ENCODE peak calls at places on chromosomes 13 and 19, in nine cellular contexts. One of them, this sample, is unnamed.

GRCh38 chr13:37412271-37412683 is 186.3 kb downstream of the POSTN start:
- DNase-seq in ovary: no peak
- DNase-seq in IMR-90: peak
- DNase-seq in lower leg skin: no peak
- DNase-seq in uterus: no peak
- DNase-seq in gastrocnemius medialis: no peak
- DNase-seq in A549: no peak
- DNase-seq in Peyer's patch: no peak
- DNase-seq in heart left ventricle: no peak
- DNase-seq in this sample: no peak

GRCh38 chr19:8585894-8586750 is 8.9 kb upstream of the MYO1F start:
- DNase-seq in heart left ventricle: peak
- DNase-seq in IMR-90: no peak
- DNase-seq in lower leg skin: no peak
- DNase-seq in uterus: no peak
- DNase-seq in Peyer's patch: peak
- DNase-seq in ovary: no peak
- DNase-seq in gastrocnemius medialis: no peak
- DNase-seq in A549: peak
- DNase-seq in this sample: no peak

GRCh38 chr13:42762917-42763316 is 18.5 kb upstream of the FAM216B start:
- DNase-seq in Peyer's patch: no peak
- DNase-seq in lower leg skin: no peak
- DNase-seq in A549: no peak
- DNase-seq in ovary: no peak
- DNase-seq in IMR-90: peak
- DNase-seq in heart left ventricle: no peak
- DNase-seq in gastrocnemius medialis: no peak
- DNase-seq in uterus: no peak
- DNase-seq in this sample: no peak

GRCh38 chr13:98771838-98772611 is 19.6 kb upstream of the SLC15A1 start:
- DNase-seq in heart left ventricle: no peak
- DNase-seq in gastrocnemius medialis: no peak
- DNase-seq in Peyer's patch: no peak
- DNase-seq in uterus: no peak
- DNase-seq in lower leg skin: no peak
- DNase-seq in ovary: no peak
- DNase-seq in IMR-90: no peak
- DNase-seq in A549: no peak
- DNase-seq in this sample: no peak

GRCh38 chr13:24050796-24051715 is 109.5 kb upstream of the SPATA13 start:
- DNase-seq in IMR-90: no peak
- DNase-seq in ovary: no peak
- DNase-seq in Peyer's patch: no peak
- DNase-seq in A549: no peak
- DNase-seq in lower leg skin: no peak
- DNase-seq in uterus: no peak
- DNase-seq in gastrocnemius medialis: no peak
- DNase-seq in heart left ventricle: no peak
- DNase-seq in this sample: no peak

GRCh38 chr13:23776698-23777570 is 112.3 kb downstream of the MIPEP start:
- DNase-seq in IMR-90: no peak
- DNase-seq in A549: no peak
- DNase-seq in lower leg skin: no peak
- DNase-seq in heart left ventricle: no peak
- DNase-seq in Peyer's patch: no peak
- DNase-seq in uterus: no peak
- DNase-seq in ovary: no peak
- DNase-seq in gastrocnemius medialis: no peak
- DNase-seq in this sample: no peak

GRCh38 chr13:23696610-23697009 is 126.4 kb downstream of the TNFRSF19 start:
- DNase-seq in gastrocnemius medialis: no peak
- DNase-seq in ovary: no peak
- DNase-seq in Peyer's patch: no peak
- DNase-seq in IMR-90: peak
- DNase-seq in uterus: no peak
- DNase-seq in A549: no peak
- DNase-seq in heart left ventricle: no peak
- DNase-seq in lower leg skin: no peak
- DNase-seq in this sample: no peak

GRCh38 chr13:35787937-35788336 is 311.4 kb upstream of the MAB21L1 start:
- DNase-seq in lower leg skin: no peak
- DNase-seq in ovary: no peak
- DNase-seq in heart left ventricle: no peak
- DNase-seq in IMR-90: no peak
- DNase-seq in A549: no peak
- DNase-seq in uterus: no peak
- DNase-seq in gastrocnemius medialis: no peak
- DNase-seq in Peyer's patch: no peak
- DNase-seq in this sample: no peak

GRCh38 chr13:82791035-82791434 is 1091.2 kb downstream of the SLITRK1 start:
- DNase-seq in uterus: no peak
- DNase-seq in IMR-90: no peak
- DNase-seq in heart left ventricle: no peak
- DNase-seq in ovary: no peak
- DNase-seq in gastrocnemius medialis: no peak
- DNase-seq in Peyer's patch: no peak
- DNase-seq in lower leg skin: no peak
- DNase-seq in A549: no peak
- DNase-seq in this sample: no peak

GRCh38 chr13:60629158-60629557 is 232.1 kb downstream of the TDRD3 start:
- DNase-seq in A549: no peak
- DNase-seq in lower leg skin: no peak
- DNase-seq in ovary: no peak
- DNase-seq in IMR-90: no peak
- DNase-seq in heart left ventricle: no peak
- DNase-seq in gastrocnemius medialis: no peak
- DNase-seq in Peyer's patch: no peak
- DNase-seq in uterus: no peak
- DNase-seq in this sample: no peak

GRCh38 chr13:105340061-105340606 is 1195.3 kb downstream of the EFNB2 start:
- DNase-seq in ovary: no peak
- DNase-seq in lower leg skin: no peak
- DNase-seq in gastrocnemius medialis: no peak
- DNase-seq in uterus: no peak
- DNase-seq in Peyer's patch: no peak
- DNase-seq in IMR-90: no peak
- DNase-seq in A549: no peak
- DNase-seq in heart left ventricle: no peak
- DNase-seq in this sample: no peak
- TF ChIP-seq POLR2A in ovary: no peak
- TF ChIP-seq POLR2A in lower leg skin: no peak
- TF ChIP-seq POLR2A in gastrocnemius medialis: no peak
- TF ChIP-seq POLR2A in uterus: no peak
- TF ChIP-seq POLR2A in Peyer's patch: no peak
- TF ChIP-seq POLR2A in IMR-90: no peak
- TF ChIP-seq POLR2A in A549: no peak
- TF ChIP-seq POLR2A in heart left ventricle: no peak
- TF ChIP-seq POLR2A in this sample: no peak

GRCh38 chr19:44848036-44848804 is 2.1 kb downstream of the NECTIN2 start:
- DNase-seq in Peyer's patch: no peak
- DNase-seq in IMR-90: peak
- DNase-seq in A549: no peak
- DNase-seq in ovary: peak
- DNase-seq in uterus: peak
- DNase-seq in gastrocnemius medialis: no peak
- DNase-seq in lower leg skin: peak
- DNase-seq in heart left ventricle: peak
- DNase-seq in this sample: no peak

GRCh38 chr19:44845286-44845611 is 848 bp upstream of the NECTIN2 start:
- DNase-seq in Peyer's patch: no peak
- DNase-seq in uterus: peak
- DNase-seq in ovary: no peak
- DNase-seq in gastrocnemius medialis: peak
- DNase-seq in A549: no peak
- DNase-seq in heart left ventricle: peak
- DNase-seq in IMR-90: no peak
- DNase-seq in lower leg skin: no peak
- DNase-seq in this sample: no peak

GRCh38 chr19:44846455-44847143 is 502 bp downstream of the NECTIN2 start:
- DNase-seq in IMR-90: no peak
- DNase-seq in gastrocnemius medialis: no peak
- DNase-seq in ovary: peak
- DNase-seq in Peyer's patch: no peak
- DNase-seq in heart left ventricle: peak
- DNase-seq in A549: no peak
- DNase-seq in uterus: peak
- DNase-seq in lower leg skin: peak
- DNase-seq in this sample: no peak

GRCh38 chr19:44847144-44848035 is 1.3 kb downstream of the NECTIN2 start:
- DNase-seq in ovary: peak
- DNase-seq in IMR-90: peak
- DNase-seq in A549: peak
- DNase-seq in heart left ventricle: peak
- DNase-seq in lower leg skin: peak
- DNase-seq in Peyer's patch: no peak
- DNase-seq in uterus: peak
- DNase-seq in gastrocnemius medialis: peak
- DNase-seq in this sample: no peak

DNA sequence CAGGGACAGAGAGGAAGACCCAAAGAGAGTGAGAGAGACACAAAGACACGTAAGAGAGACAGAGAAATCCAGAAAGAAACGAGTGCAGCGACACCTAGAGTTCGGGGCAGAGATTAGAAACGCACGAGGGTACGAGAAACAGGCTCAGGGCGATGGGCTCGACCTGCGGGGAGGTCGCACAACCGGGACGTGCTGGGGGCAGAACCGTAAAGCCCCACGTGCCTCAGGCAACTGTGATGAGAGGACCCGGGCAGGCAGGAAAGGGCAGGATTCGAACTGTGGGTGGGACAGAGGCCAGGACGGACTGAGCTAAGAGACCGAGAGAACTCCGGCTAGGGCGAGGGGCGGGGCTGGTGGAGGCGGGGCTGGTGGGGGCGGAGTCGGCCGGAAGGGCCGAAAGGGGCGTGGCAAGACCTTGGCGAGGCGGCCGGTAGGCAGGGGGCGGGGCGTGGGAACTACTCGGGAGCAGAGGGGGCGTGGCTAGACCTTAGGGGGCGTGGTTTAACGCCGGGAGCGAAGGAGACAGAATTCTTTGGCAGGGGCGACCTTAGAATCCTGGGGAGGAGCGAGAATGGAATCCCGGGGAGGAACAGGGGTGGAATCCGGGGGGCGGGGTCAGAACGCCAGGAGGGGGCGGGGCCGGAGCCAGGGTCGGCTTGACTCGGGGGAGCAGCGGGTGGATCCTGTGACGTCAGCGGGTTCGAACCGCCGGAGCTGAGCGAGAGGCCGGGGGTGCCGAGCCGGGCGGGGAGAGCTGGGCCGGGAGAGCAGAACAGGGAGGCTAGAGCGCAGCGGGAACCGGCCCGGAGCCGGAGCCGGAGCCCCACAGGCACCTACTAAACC is at the start of gene NECTIN2:
- DNase-seq in lower leg skin: peak
- DNase-seq in uterus: peak
- DNase-seq in heart left ventricle: peak
- DNase-seq in IMR-90: peak
- DNase-seq in Peyer's patch: peak
- DNase-seq in ovary: peak
- DNase-seq in A549: peak
- DNase-seq in gastrocnemius medialis: peak
- DNase-seq in this sample: peak
- TF ChIP-seq POLR2A in lower leg skin: peak
- TF ChIP-seq POLR2A in uterus: peak
- TF ChIP-seq POLR2A in heart left ventricle: peak
- TF ChIP-seq POLR2A in IMR-90: peak
- TF ChIP-seq POLR2A in Peyer's patch: peak
- TF ChIP-seq POLR2A in ovary: peak
- TF ChIP-seq POLR2A in A549: peak
- TF ChIP-seq POLR2A in gastrocnemius medialis: peak
- TF ChIP-seq POLR2A in this sample: no peak

GRCh38 chr19:19356901-19357566 is 36.4 kb downstream of the MAU2 start:
- DNase-seq in gastrocnemius medialis: no peak
- DNase-seq in A549: no peak
- DNase-seq in IMR-90: no peak
- DNase-seq in heart left ventricle: no peak
- DNase-seq in ovary: no peak
- DNase-seq in uterus: no peak
- DNase-seq in Peyer's patch: no peak
- DNase-seq in lower leg skin: no peak
- DNase-seq in this sample: peak

GRCh38 chr19:19354007-19354406 is 33.4 kb downstream of the MAU2 start:
- DNase-seq in uterus: no peak
- DNase-seq in A549: no peak
- DNase-seq in heart left ventricle: no peak
- DNase-seq in IMR-90: no peak
- DNase-seq in lower leg skin: no peak
- DNase-seq in gastrocnemius medialis: no peak
- DNase-seq in Peyer's patch: no peak
- DNase-seq in ovary: no peak
- DNase-seq in this sample: no peak

GRCh38 chr19:19355606-19356139 is 35.0 kb downstream of the MAU2 start:
- DNase-seq in ovary: no peak
- DNase-seq in lower leg skin: no peak
- DNase-seq in gastrocnemius medialis: no peak
- DNase-seq in Peyer's patch: no peak
- DNase-seq in A549: no peak
- DNase-seq in uterus: no peak
- DNase-seq in heart left ventricle: no peak
- DNase-seq in IMR-90: no peak
- DNase-seq in this sample: peak

GRCh38 chr19:19354932-19355331 is 34.3 kb downstream of the MAU2 start:
- DNase-seq in Peyer's patch: no peak
- DNase-seq in IMR-90: no peak
- DNase-seq in gastrocnemius medialis: no peak
- DNase-seq in heart left ventricle: no peak
- DNase-seq in lower leg skin: no peak
- DNase-seq in uterus: no peak
- DNase-seq in ovary: no peak
- DNase-seq in A549: no peak
- DNase-seq in this sample: no peak

DNA sequence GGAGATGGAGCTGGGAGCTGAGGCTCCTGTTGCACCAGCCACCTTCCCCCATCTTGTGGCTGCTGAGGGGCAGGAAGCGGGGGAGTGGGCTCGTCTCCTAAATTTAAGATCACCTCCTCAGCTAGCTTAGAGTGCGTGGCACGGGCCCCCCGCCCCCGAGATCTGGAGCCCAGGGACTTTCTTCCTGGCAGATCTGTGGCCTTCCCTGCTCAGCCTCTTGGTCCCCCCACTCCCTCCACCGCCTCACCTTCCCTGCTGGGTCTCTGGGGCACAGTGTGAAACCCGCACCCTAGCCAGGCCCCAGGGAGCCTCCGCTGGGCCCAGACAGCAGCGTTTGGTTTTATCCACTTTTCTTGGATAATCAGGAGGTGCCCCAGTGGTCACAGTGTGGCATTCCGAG is 35.9 kb downstream of the MAU2 start:
- DNase-seq in uterus: no peak
- DNase-seq in Peyer's patch: no peak
- DNase-seq in IMR-90: no peak
- DNase-seq in lower leg skin: no peak
- DNase-seq in A549: no peak
- DNase-seq in heart left ventricle: no peak
- DNase-seq in ovary: no peak
- DNase-seq in gastrocnemius medialis: no peak
- DNase-seq in this sample: no peak
- TF ChIP-seq POLR2A in uterus: no peak
- TF ChIP-seq POLR2A in Peyer's patch: no peak
- TF ChIP-seq POLR2A in IMR-90: no peak
- TF ChIP-seq POLR2A in lower leg skin: no peak
- TF ChIP-seq POLR2A in A549: no peak
- TF ChIP-seq POLR2A in heart left ventricle: no peak
- TF ChIP-seq POLR2A in ovary: no peak
- TF ChIP-seq POLR2A in gastrocnemius medialis: no peak
- TF ChIP-seq POLR2A in this sample: no peak

GRCh38 chr13:44459674-44460073 is 86.0 kb downstream of the SERP2 start:
- DNase-seq in lower leg skin: no peak
- DNase-seq in gastrocnemius medialis: no peak
- DNase-seq in A549: no peak
- DNase-seq in ovary: no peak
- DNase-seq in IMR-90: no peak
- DNase-seq in Peyer's patch: no peak
- DNase-seq in uterus: no peak
- DNase-seq in heart left ventricle: no peak
- DNase-seq in this sample: no peak
- TF ChIP-seq POLR2A in lower leg skin: no peak
- TF ChIP-seq POLR2A in gastrocnemius medialis: no peak
- TF ChIP-seq POLR2A in A549: no peak
- TF ChIP-seq POLR2A in ovary: no peak
- TF ChIP-seq POLR2A in IMR-90: no peak
- TF ChIP-seq POLR2A in Peyer's patch: no peak
- TF ChIP-seq POLR2A in uterus: no peak
- TF ChIP-seq POLR2A in heart left ventricle: no peak
- TF ChIP-seq POLR2A in this sample: no peak